ENCODE peak calls at places on chromosomes 6 and 20, in seven cellular contexts. One of them, this sample, is unnamed.

GRCh38 chr6:97925504-97925903 is 642.5 kb upstream of the MMS22L start:
- DNase-seq in ovary: no peak
- DNase-seq in IMR-90: no peak
- DNase-seq in heart left ventricle: no peak
- DNase-seq in cardiac muscle cell: no peak
- DNase-seq in tibial artery: no peak
- DNase-seq in progenitor cell of endocrine pancreas: no peak
- DNase-seq in this sample: no peak

GRCh38 chr20:59146801-59147118 is 16.9 kb upstream of the ZNF831 start:
- DNase-seq in tibial artery: no peak
- DNase-seq in IMR-90: no peak
- DNase-seq in ovary: no peak
- DNase-seq in progenitor cell of endocrine pancreas: no peak
- DNase-seq in cardiac muscle cell: no peak
- DNase-seq in heart left ventricle: no peak
- DNase-seq in this sample: no peak

GRCh38 chr6:161254754-161255253 is 19.1 kb downstream of the AGPAT4 start:
- DNase-seq in IMR-90: peak; percentile 56
- DNase-seq in progenitor cell of endocrine pancreas: no peak
- DNase-seq in cardiac muscle cell: peak; percentile 83
- DNase-seq in heart left ventricle: no peak
- DNase-seq in tibial artery: no peak
- DNase-seq in ovary: no peak
- DNase-seq in this sample: no peak

GRCh38 chr20:62009322-62009721 is 56.4 kb downstream of the TAF4 start:
- DNase-seq in tibial artery: no peak
- DNase-seq in IMR-90: no peak
- DNase-seq in ovary: no peak
- DNase-seq in progenitor cell of endocrine pancreas: no peak
- DNase-seq in cardiac muscle cell: no peak
- DNase-seq in heart left ventricle: no peak
- DNase-seq in this sample: no peak

GRCh38 chr6:138198430-138199091 is 19.7 kb downstream of the PBOV1 start:
- DNase-seq in tibial artery: no peak
- DNase-seq in ovary: no peak
- DNase-seq in progenitor cell of endocrine pancreas: no peak
- DNase-seq in cardiac muscle cell: no peak
- DNase-seq in IMR-90: no peak
- DNase-seq in heart left ventricle: no peak
- DNase-seq in this sample: no peak

GRCh38 chr20:13611726-13612125 is 27.0 kb downstream of the TASP1 start:
- DNase-seq in progenitor cell of endocrine pancreas: no peak
- DNase-seq in IMR-90: no peak
- DNase-seq in cardiac muscle cell: no peak
- DNase-seq in ovary: no peak
- DNase-seq in tibial artery: no peak
- DNase-seq in heart left ventricle: no peak
- DNase-seq in this sample: no peak

GRCh38 chr6:17413313-17413750 is 19.9 kb downstream of the CAP2 start:
- DNase-seq in cardiac muscle cell: no peak
- DNase-seq in IMR-90: peak; percentile 91
- DNase-seq in ovary: no peak
- DNase-seq in heart left ventricle: no peak
- DNase-seq in progenitor cell of endocrine pancreas: no peak
- DNase-seq in tibial artery: no peak
- DNase-seq in this sample: no peak

GRCh38 chr6:33755070-33755869 is 8.6 kb upstream of the IP6K3 start:
- DNase-seq in ovary: no peak
- DNase-seq in cardiac muscle cell: no peak
- DNase-seq in IMR-90: no peak
- DNase-seq in progenitor cell of endocrine pancreas: no peak
- DNase-seq in tibial artery: no peak
- DNase-seq in heart left ventricle: no peak
- DNase-seq in this sample: no peak

GRCh38 chr6:34544776-34545471 is 11.2 kb downstream of the SPDEF start:
- DNase-seq in cardiac muscle cell: no peak
- DNase-seq in progenitor cell of endocrine pancreas: no peak
- DNase-seq in ovary: no peak
- DNase-seq in tibial artery: no peak
- DNase-seq in heart left ventricle: no peak
- DNase-seq in IMR-90: no peak
- DNase-seq in this sample: no peak

GRCh38 chr6:134345780-134346179 is 27.9 kb upstream of the SGK1 start:
- DNase-seq in ovary: no peak
- DNase-seq in cardiac muscle cell: no peak
- DNase-seq in heart left ventricle: peak; percentile 63
- DNase-seq in tibial artery: no peak
- DNase-seq in progenitor cell of endocrine pancreas: no peak
- DNase-seq in IMR-90: no peak
- DNase-seq in this sample: no peak

GRCh38 chr6:127266892-127267741 is 453 bp downstream of the RNF146 start:
- DNase-seq in heart left ventricle: peak; percentile 67
- DNase-seq in ovary: no peak
- DNase-seq in cardiac muscle cell: peak; percentile 69
- DNase-seq in tibial artery: peak; percentile 78
- DNase-seq in progenitor cell of endocrine pancreas: no peak
- DNase-seq in IMR-90: peak; percentile 32
- DNase-seq in this sample: peak; percentile 64

GRCh38 chr6:12440981-12441380 is 150.8 kb downstream of the EDN1 start:
- DNase-seq in progenitor cell of endocrine pancreas: no peak
- DNase-seq in heart left ventricle: no peak
- DNase-seq in cardiac muscle cell: peak; percentile 28
- DNase-seq in ovary: no peak
- DNase-seq in IMR-90: peak; percentile 9
- DNase-seq in tibial artery: no peak
- DNase-seq in this sample: no peak

GRCh38 chr6:157603314-157603940 is 219.6 kb upstream of the SNX9 start:
- DNase-seq in IMR-90: no peak
- DNase-seq in cardiac muscle cell: no peak
- DNase-seq in tibial artery: peak; percentile 28
- DNase-seq in ovary: no peak
- DNase-seq in heart left ventricle: no peak
- DNase-seq in progenitor cell of endocrine pancreas: no peak
- DNase-seq in this sample: no peak

GRCh38 chr20:36744764-36745191 is 1.1 kb downstream of the NDRG3 start:
- DNase-seq in ovary: peak; percentile 43
- DNase-seq in tibial artery: peak; percentile 83
- DNase-seq in heart left ventricle: peak; percentile 81
- DNase-seq in progenitor cell of endocrine pancreas: no peak
- DNase-seq in IMR-90: peak; percentile 22
- DNase-seq in cardiac muscle cell: peak; percentile 38
- DNase-seq in this sample: peak; percentile 4

GRCh38 chr20:13788167-13788834 is 3.5 kb downstream of the NDUFAF5 start:
- DNase-seq in cardiac muscle cell: peak; percentile 52
- DNase-seq in progenitor cell of endocrine pancreas: no peak
- DNase-seq in ovary: no peak
- DNase-seq in tibial artery: no peak
- DNase-seq in IMR-90: peak; percentile 69
- DNase-seq in heart left ventricle: peak; percentile 33
- DNase-seq in this sample: peak; percentile 56

GRCh38 chr6:6856538-6857523 is 250.9 kb upstream of the RREB1 start:
- DNase-seq in progenitor cell of endocrine pancreas: no peak
- DNase-seq in tibial artery: no peak
- DNase-seq in heart left ventricle: peak; percentile 79
- DNase-seq in cardiac muscle cell: peak; percentile 43
- DNase-seq in ovary: no peak
- DNase-seq in IMR-90: peak; percentile 37
- DNase-seq in this sample: no peak

GRCh38 chr6:25017486-25017885 is 81.7 kb upstream of the RIPOR2 start:
- DNase-seq in ovary: no peak
- DNase-seq in progenitor cell of endocrine pancreas: no peak
- DNase-seq in cardiac muscle cell: no peak
- DNase-seq in IMR-90: no peak
- DNase-seq in heart left ventricle: no peak
- DNase-seq in tibial artery: no peak
- DNase-seq in this sample: no peak

GRCh38 chr6:126002755-126003390 is 16.5 kb downstream of the TRMT11 start:
- DNase-seq in IMR-90: no peak
- DNase-seq in ovary: no peak
- DNase-seq in tibial artery: no peak
- DNase-seq in heart left ventricle: no peak
- DNase-seq in progenitor cell of endocrine pancreas: no peak
- DNase-seq in cardiac muscle cell: no peak
- DNase-seq in this sample: no peak

GRCh38 chr6:43790031-43790430 is 20.0 kb downstream of the VEGFA start:
- DNase-seq in progenitor cell of endocrine pancreas: no peak
- DNase-seq in tibial artery: peak; percentile 79
- DNase-seq in ovary: no peak
- DNase-seq in heart left ventricle: peak; percentile 71
- DNase-seq in IMR-90: no peak
- DNase-seq in cardiac muscle cell: no peak
- DNase-seq in this sample: no peak

GRCh38 chr6:64732888-64733287 is 974.1 kb downstream of the EYS start:
- DNase-seq in heart left ventricle: no peak
- DNase-seq in cardiac muscle cell: no peak
- DNase-seq in tibial artery: no peak
- DNase-seq in ovary: no peak
- DNase-seq in IMR-90: no peak
- DNase-seq in progenitor cell of endocrine pancreas: no peak
- DNase-seq in this sample: no peak

GRCh38 chr6:43095939-43096338 is 19.8 kb downstream of the PTK7 start:
- DNase-seq in heart left ventricle: no peak
- DNase-seq in cardiac muscle cell: no peak
- DNase-seq in tibial artery: no peak
- DNase-seq in IMR-90: no peak
- DNase-seq in ovary: no peak
- DNase-seq in progenitor cell of endocrine pancreas: no peak
- DNase-seq in this sample: no peak

DNA sequence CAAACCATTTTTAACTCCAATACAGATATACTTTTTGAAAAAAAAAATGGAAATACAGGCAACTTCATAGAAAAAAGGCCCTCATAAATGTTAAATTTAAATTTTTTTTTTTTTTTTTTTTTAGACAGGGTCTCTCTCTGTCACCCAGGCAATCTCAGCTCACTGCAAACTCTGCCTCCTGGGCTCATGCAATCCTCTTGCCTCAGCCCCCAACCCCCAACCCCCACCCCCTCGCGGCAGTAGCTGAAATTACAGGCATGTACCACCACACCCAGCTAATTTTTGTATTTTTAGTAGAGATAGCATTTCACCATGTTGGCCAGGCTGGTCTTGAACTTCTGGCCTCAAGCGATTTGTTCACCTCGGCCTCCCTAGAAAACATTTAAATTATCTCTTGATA is 12.8 kb upstream of the ULBP3 start:
- DNase-seq in heart left ventricle: no peak
- DNase-seq in ovary: no peak
- DNase-seq in cardiac muscle cell: no peak
- DNase-seq in tibial artery: no peak
- DNase-seq in progenitor cell of endocrine pancreas: no peak
- DNase-seq in IMR-90: no peak
- DNase-seq in this sample: no peak
- TF ChIP-seq CTCF in heart left ventricle: no peak
- TF ChIP-seq CTCF in ovary: no peak
- TF ChIP-seq CTCF in cardiac muscle cell: no peak
- TF ChIP-seq CTCF in tibial artery: no peak
- TF ChIP-seq CTCF in progenitor cell of endocrine pancreas: no peak
- TF ChIP-seq CTCF in IMR-90: no peak
- TF ChIP-seq CTCF in this sample: peak; percentile 10

DNA sequence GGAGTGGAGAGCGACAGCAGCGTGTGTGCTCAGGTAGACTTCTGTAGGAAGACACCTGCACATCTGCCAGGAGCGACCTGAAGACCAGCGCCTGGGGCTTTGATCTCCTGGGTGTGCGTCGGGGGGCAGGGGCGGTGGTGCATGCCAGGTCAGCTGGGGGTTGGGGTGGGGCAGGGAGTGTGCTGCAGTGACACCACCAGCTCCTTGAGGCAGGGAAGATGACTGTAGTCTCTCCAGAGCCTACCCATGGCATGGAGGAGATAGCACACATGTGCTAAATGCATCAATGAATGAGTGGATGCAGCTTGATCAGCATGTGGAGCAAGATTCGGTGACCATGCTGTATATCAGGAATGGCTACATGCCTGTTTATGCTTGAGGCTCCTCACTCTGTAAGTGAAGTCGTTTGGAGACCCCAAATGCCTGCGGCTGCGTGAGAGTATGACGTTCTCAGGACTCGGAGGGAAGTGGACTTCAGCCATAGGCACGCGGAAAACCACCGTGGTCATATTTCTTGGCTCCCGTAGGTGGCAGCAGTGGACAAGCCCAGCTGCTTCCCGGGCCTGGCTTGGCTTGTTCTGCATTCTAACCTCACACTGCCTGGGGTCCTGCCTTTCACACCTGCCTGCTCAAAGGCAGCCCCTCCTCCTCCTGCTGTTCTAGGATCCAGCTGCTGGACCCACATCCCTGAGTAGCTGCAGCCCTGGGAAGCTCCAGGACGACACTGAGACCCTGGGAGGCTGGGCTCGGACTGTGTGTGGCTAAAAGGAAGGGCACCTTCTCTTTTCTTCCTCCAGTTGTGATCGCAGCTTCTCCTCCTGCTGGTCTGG is 39.4 kb upstream of the KCNK16 start:
- DNase-seq in ovary: peak; percentile 73
- DNase-seq in progenitor cell of endocrine pancreas: peak; percentile 62
- DNase-seq in tibial artery: peak; percentile 77
- DNase-seq in heart left ventricle: peak; percentile 58
- DNase-seq in cardiac muscle cell: peak; percentile 82
- DNase-seq in IMR-90: peak; percentile 58
- DNase-seq in this sample: peak; percentile 76
- TF ChIP-seq CTCF in ovary: peak; percentile 59
- TF ChIP-seq CTCF in progenitor cell of endocrine pancreas: peak; percentile 82
- TF ChIP-seq CTCF in tibial artery: peak; percentile 86
- TF ChIP-seq CTCF in heart left ventricle: peak; percentile 72
- TF ChIP-seq CTCF in cardiac muscle cell: peak; percentile 82
- TF ChIP-seq CTCF in IMR-90: peak; percentile 75
- TF ChIP-seq CTCF in this sample: peak; percentile 79

DNA sequence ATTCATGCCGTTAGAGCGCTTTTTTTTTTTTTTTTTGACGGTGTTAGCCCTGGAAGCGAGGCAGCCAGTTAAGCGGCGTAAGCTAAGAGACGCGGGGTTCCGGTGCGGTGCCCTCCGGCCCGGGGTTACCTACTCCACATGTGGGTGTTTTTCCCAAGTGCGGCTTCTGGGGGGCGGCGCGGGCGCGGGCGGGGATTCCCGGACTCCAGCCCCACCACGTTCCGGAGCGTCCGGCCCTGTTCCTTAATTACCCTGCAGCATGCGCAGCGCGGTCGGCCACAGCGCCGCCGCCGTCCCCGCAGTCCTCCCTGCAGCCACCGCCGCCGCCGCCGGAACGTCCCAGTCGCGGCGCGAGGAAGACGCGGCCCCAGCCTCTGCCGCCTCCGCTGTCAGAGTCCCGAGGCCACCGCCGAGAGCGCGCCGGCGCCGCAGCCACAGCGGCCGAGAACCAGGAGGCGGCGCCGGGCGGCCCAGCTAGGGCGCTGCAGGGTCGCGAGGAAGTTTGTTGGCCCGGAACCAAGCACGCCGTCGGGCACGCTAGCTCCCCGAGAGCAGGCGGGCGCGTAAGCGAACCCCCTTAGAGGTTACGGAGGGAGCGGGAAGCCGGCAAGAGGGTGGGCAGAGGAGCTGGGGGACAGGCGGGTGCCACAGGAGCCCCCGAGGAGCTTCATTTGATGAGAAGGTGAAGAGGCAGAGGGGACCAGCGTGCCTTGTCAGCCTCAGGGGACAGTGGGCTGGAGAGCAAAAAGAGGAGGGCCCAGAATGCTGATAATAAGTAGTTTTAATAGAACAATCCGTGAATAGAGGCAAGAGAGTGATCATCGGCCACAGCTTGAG is 937 bp downstream of the COL19A1 start:
- DNase-seq in tibial artery: peak; percentile 69
- DNase-seq in heart left ventricle: peak; percentile 65
- DNase-seq in progenitor cell of endocrine pancreas: peak; percentile 72
- DNase-seq in cardiac muscle cell: peak; percentile 90
- DNase-seq in ovary: peak; percentile 63
- DNase-seq in IMR-90: peak; percentile 0
- DNase-seq in this sample: peak; percentile 74
- TF ChIP-seq CTCF in tibial artery: no peak
- TF ChIP-seq CTCF in heart left ventricle: peak; percentile 6
- TF ChIP-seq CTCF in progenitor cell of endocrine pancreas: peak; percentile 44
- TF ChIP-seq CTCF in cardiac muscle cell: no peak
- TF ChIP-seq CTCF in ovary: no peak
- TF ChIP-seq CTCF in IMR-90: no peak
- TF ChIP-seq CTCF in this sample: no peak

GRCh38 chr20:33076662-33077398 is 2.6 kb upstream of the BPIFB4 start:
- DNase-seq in tibial artery: no peak
- DNase-seq in heart left ventricle: no peak
- DNase-seq in progenitor cell of endocrine pancreas: no peak
- DNase-seq in IMR-90: no peak
- DNase-seq in cardiac muscle cell: no peak
- DNase-seq in ovary: no peak
- DNase-seq in this sample: peak; percentile 28
- TF ChIP-seq CTCF in tibial artery: no peak
- TF ChIP-seq CTCF in heart left ventricle: no peak
- TF ChIP-seq CTCF in progenitor cell of endocrine pancreas: peak; percentile 33
- TF ChIP-seq CTCF in IMR-90: no peak
- TF ChIP-seq CTCF in cardiac muscle cell: peak; percentile 49
- TF ChIP-seq CTCF in ovary: no peak
- TF ChIP-seq CTCF in this sample: peak; percentile 20

This sample was measured in endothelial cell.